ENCODE peak calls at places on chromosome 12, in ten cellular contexts. R is stimulated activated CD8-positive, alpha-beta memory T cell treated with anti-CD3 and anti-CD28 coated beads, Interleukin-15, amount 100 ng/mL, for 48 hours; J is IMR-90; Q is NCI-H460; A is dorsolateral prefrontal cortex; K is activated CD4-positive, alpha-beta T cell treated with anti-CD3 and anti-CD28 coated beads for 36 hours; B is fibroblast of villous mesenchyme; L is cortex of kidney; M is fibroblast of lung; Z is CD8-positive, alpha-beta memory T cell. P is an unnamed sample.

GRCh38 chr12:716506-716905 is 35.9 kb upstream of the WNK1 start:
- DNase-seq in R (peak; percentile 36), J (no peak), Q (no peak), A (no peak), K (peak; percentile 83), B (no peak), L (no peak), M (peak; percentile 57), Z (no peak), P (no peak)

GRCh38 chr12:227286-227915 is 13.4 kb upstream of the SLC6A12 start:
- DNase-seq in R (no peak), J (no peak), Q (no peak), A (no peak), K (no peak), B (no peak), L (no peak), M (no peak), Z (no peak), P (no peak)

GRCh38 chr12:53181935-53182334 is 1.2 kb upstream of the CSAD start:
- DNase-seq in R (no peak), J (no peak), Q (no peak), A (no peak), K (no peak), B (no peak), L (no peak), M (no peak), Z (no peak), P (no peak)

GRCh38 chr12:26700430-26700829 is 132.6 kb downstream of the ITPR2 start:
- DNase-seq in R (no peak), J (no peak), Q (no peak), A (no peak), K (no peak), B (peak; percentile 48), L (no peak), M (no peak), Z (no peak), P (no peak)

GRCh38 chr12:26239508-26240328 is 44.3 kb downstream of the SSPN start:
- DNase-seq in R (no peak), J (peak; percentile 79), Q (no peak), A (peak; percentile 65), K (no peak), B (peak; percentile 77), L (no peak), M (peak; percentile 100), Z (no peak), P (no peak)

GRCh38 chr12:93727195-93727811 is 50.1 kb downstream of the CRADD start:
- DNase-seq in R (no peak), J (no peak), Q (no peak), A (no peak), K (no peak), B (peak; percentile 86), L (no peak), M (no peak), Z (no peak), P (peak; percentile 40)

GRCh38 chr12:124352839-124353238 is 57.9 kb downstream of the RFLNA start:
- DNase-seq in R (no peak), J (no peak), Q (no peak), A (no peak), K (no peak), B (peak; percentile 86), L (no peak), M (no peak), Z (no peak), P (no peak)

GRCh38 chr12:13032164-13032563 is 12.0 kb upstream of the FAM234B start:
- DNase-seq in R (no peak), J (peak; percentile 23), Q (no peak), A (no peak), K (no peak), B (no peak), L (no peak), M (peak; percentile 2), Z (no peak), P (no peak)

GRCh38 chr12:10554971-10555481 is 49.3 kb downstream of the EIF2S3B start:
- DNase-seq in R (no peak), J (no peak), Q (no peak), A (no peak), K (no peak), B (no peak), L (no peak), M (no peak), Z (peak; percentile 70), P (no peak)

GRCh38 chr12:67531051-67531450 is 117.5 kb upstream of the DYRK2 start:
- DNase-seq in R (no peak), J (no peak), Q (no peak), A (no peak), K (no peak), B (no peak), L (no peak), M (peak; percentile 43), Z (no peak), P (no peak)

GRCh38 chr12:29807125-29807524 is 23.4 kb upstream of the TMTC1 start:
- DNase-seq in R (no peak), J (peak; percentile 74), Q (no peak), A (no peak), K (no peak), B (peak; percentile 45), L (no peak), M (peak; percentile 21), Z (no peak), P (no peak)

GRCh38 chr12:107622005-107622404 is 63.6 kb upstream of the PWP1 start:
- DNase-seq in R (no peak), J (peak; percentile 3), Q (peak; percentile 4), A (no peak), K (no peak), B (no peak), L (no peak), M (peak; percentile 37), Z (no peak), P (no peak)

GRCh38 chr12:79858518-79858917 is 76.4 kb downstream of the PPP1R12A start:
- DNase-seq in R (no peak), J (peak; percentile 19), Q (no peak), A (no peak), K (no peak), B (peak; percentile 8), L (no peak), M (peak; percentile 35), Z (no peak), P (no peak)

GRCh38 chr12:95998611-95999300 is 2.6 kb upstream of the HAL start:
- DNase-seq in R (peak; percentile 14), J (peak; percentile 61), Q (peak; percentile 70), A (peak; percentile 39), K (peak; percentile 70), B (peak; percentile 68), L (no peak), M (peak; percentile 41), Z (peak; percentile 61), P (peak; percentile 45)

GRCh38 chr12:120496353-120497340 is 734 bp downstream of the DYNLL1 start:
- DNase-seq in R (peak; percentile 21), J (peak; percentile 56), Q (no peak), A (peak; percentile 79), K (peak; percentile 65), B (peak; percentile 61), L (no peak), M (peak; percentile 61), Z (peak; percentile 78), P (peak; percentile 59)

GRCh38 chr12:115916910-115917668 is 360.4 kb downstream of the MED13L start:
- DNase-seq in R (peak; percentile 47), J (no peak), Q (peak; percentile 15), A (peak; percentile 42), K (peak; percentile 83), B (peak; percentile 18), L (no peak), M (no peak), Z (peak; percentile 77), P (no peak)

GRCh38 chr12:9340422-9341259 is 132.4 kb upstream of the PZP start:
- DNase-seq in R (no peak), J (peak; percentile 92), Q (no peak), A (no peak), K (no peak), B (peak; percentile 92), L (no peak), M (peak; percentile 51), Z (no peak), P (no peak)

GRCh38 chr12:89085421-89085820 is 266.9 kb downstream of the DUSP6 start:
- DNase-seq in R (no peak), J (no peak), Q (no peak), A (no peak), K (no peak), B (no peak), L (no peak), M (peak; percentile 34), Z (no peak), P (no peak)

GRCh38 chr12:82216475-82216874 is 141.7 kb downstream of the CCDC59 start:
- DNase-seq in R (no peak), J (no peak), Q (no peak), A (no peak), K (no peak), B (no peak), L (no peak), M (no peak), Z (no peak), P (no peak)

GRCh38 chr12:110741795-110742717 is 635 bp downstream of the PPP1CC start:
- DNase-seq in R (no peak), J (peak; percentile 42), Q (no peak), A (peak; percentile 31), K (peak; percentile 40), B (peak; percentile 51), L (no peak), M (peak; percentile 44), Z (no peak), P (peak; percentile 34)

GRCh38 chr12:8687846-8688601 is 9.8 kb upstream of the RIMKLB start:
- DNase-seq in R (no peak), J (peak; percentile 82), Q (peak; percentile 43), A (no peak), K (no peak), B (peak; percentile 78), L (no peak), M (peak; percentile 97), Z (no peak), P (peak; percentile 90)

GRCh38 chr12:63070709-63071108 is 80.3 kb downstream of the AVPR1A start:
- DNase-seq in R (no peak), J (no peak), Q (no peak), A (no peak), K (no peak), B (no peak), L (no peak), M (peak; percentile 27), Z (no peak), P (peak; percentile 13)

GRCh38 chr12:125151284-125151683 is 86.0 kb downstream of the AACS start:
- DNase-seq in R (no peak), J (no peak), Q (no peak), A (no peak), K (no peak), B (no peak), L (no peak), M (no peak), Z (no peak), P (peak; percentile 47)

GRCh38 chr12:68746572-68747180 is 700 bp downstream of the SLC35E3 start:
- DNase-seq in R (no peak), J (peak; percentile 68), Q (peak; percentile 41), A (peak; percentile 44), K (peak; percentile 60), B (peak; percentile 69), L (no peak), M (peak; percentile 67), Z (no peak), P (peak; percentile 53)

GRCh38 chr12:124820199-124820598 is 43.5 kb downstream of the SCARB1 start:
- DNase-seq in R (no peak), J (no peak), Q (no peak), A (no peak), K (no peak), B (no peak), L (no peak), M (no peak), Z (no peak), P (no peak)

GRCh38 chr12:9221476-9221875 is 13.3 kb upstream of the PZP start:
- DNase-seq in R (no peak), J (no peak), Q (no peak), A (no peak), K (no peak), B (no peak), L (no peak), M (no peak), Z (no peak), P (no peak)

GRCh38 chr12:100671396-100672074 is 98.1 kb downstream of the GAS2L3 start:
- DNase-seq in R (no peak), J (no peak), Q (no peak), A (no peak), K (no peak), B (no peak), L (no peak), M (peak; percentile 6), Z (no peak), P (no peak)

GRCh38 chr12:132454949-132455418 is 35.0 kb upstream of the FBRSL1 start:
- DNase-seq in R (no peak), J (no peak), Q (no peak), A (no peak), K (no peak), B (no peak), L (no peak), M (no peak), Z (no peak), P (no peak)